ENCODE peak calls at places on chromosomes 13 and 19, in four cellular contexts. V, W, J and B are unnamed samples.
A peak's percentile ranks its signal among the peaks of the same experiment; 100 is the strongest.

GRCh38 chr13:51000576-51001260 is 91.1 kb downstream of the RNASEH2B start:
- DNase-seq in V (no peak), W (no peak), J (no peak), B (no peak)

GRCh38 chr19:53102186-53102585 is 1.0 kb downstream of the ZNF160 start:
- DNase-seq in V (no peak), W (no peak), J (peak; percentile 15), B (no peak)

GRCh38 chr13:71661921-71662320 is 205.1 kb downstream of the DACH1 start:
- DNase-seq in V (no peak), W (no peak), J (no peak), B (no peak)

GRCh38 chr19:42433503-42434260 is 6.5 kb upstream of the LIPE start:
- DNase-seq in V (peak; percentile 78), W (no peak), J (peak; percentile 70), B (no peak)

GRCh38 chr13:35179494-35179893 is 237.4 kb downstream of the NBEA start:
- DNase-seq in V (no peak), W (no peak), J (no peak), B (no peak)

GRCh38 chr19:8389891-8390616 is at the start of gene RAB11B:
- DNase-seq in V (peak; percentile 100), W (peak; percentile 100), J (peak; percentile 90), B (peak; percentile 94)

GRCh38 chr19:4121815-4122214 is 2.1 kb downstream of the MAP2K2 start:
- DNase-seq in V (no peak), W (no peak), J (no peak), B (no peak)

GRCh38 chr13:29750178-29750530 is 100.3 kb downstream of the UBL3 start:
- DNase-seq in V (no peak), W (no peak), J (no peak), B (no peak)

GRCh38 chr13:51814825-51815650 is 11.1 kb upstream of the DHRS12 start:
- DNase-seq in V (peak; percentile 79), W (no peak), J (peak; percentile 48), B (peak; percentile 62)

GRCh38 chr19:1650627-1651009 is 1.8 kb downstream of the TCF3 start:
- DNase-seq in V (no peak), W (no peak), J (peak; percentile 55), B (no peak)

GRCh38 chr13:75600371-75600770 is 35.8 kb upstream of the LMO7 start:
- DNase-seq in V (no peak), W (no peak), J (no peak), B (no peak)

GRCh38 chr13:101499406-101499805 is 46.9 kb downstream of the ITGBL1 start:
- DNase-seq in V (no peak), W (no peak), J (no peak), B (no peak)

GRCh38 chr19:20999731-21000352 is 20.6 kb upstream of the ZNF430 start:
- DNase-seq in V (no peak), W (peak; percentile 62), J (peak; percentile 75), B (peak; percentile 71)

GRCh38 chr19:47429140-47429793 is 9.9 kb upstream of the MEIS3 start:
- DNase-seq in V (no peak), W (no peak), J (no peak), B (no peak)

GRCh38 chr13:33997574-33997973 is 179.6 kb downstream of the RFC3 start:
- DNase-seq in V (no peak), W (no peak), J (no peak), B (no peak)

GRCh38 chr13:39461685-39462266 is 141.2 kb downstream of the LHFPL6 start:
- DNase-seq in V (no peak), W (no peak), J (no peak), B (no peak)

GRCh38 chr19:45958763-45959516 is 14.7 kb downstream of the NOVA2 start:
- DNase-seq in V (no peak), W (no peak), J (no peak), B (no peak)

GRCh38 chr19:38229585-38230073 is 5.6 kb upstream of the DPF1 start:
- DNase-seq in V (peak; percentile 14), W (no peak), J (peak; percentile 99), B (peak; percentile 85)

GRCh38 chr13:77028202-77028601 is 1.2 kb upstream of the FBXL3 start:
- DNase-seq in V (no peak), W (no peak), J (no peak), B (no peak)

GRCh38 chr13:64083396-64083795 is 2667.7 kb upstream of the PCDH20 start:
- DNase-seq in V (no peak), W (no peak), J (no peak), B (no peak)

GRCh38 chr19:17765069-17765618 is 13.9 kb downstream of the FCHO1 start:
- DNase-seq in V (peak; percentile 95), W (no peak), J (no peak), B (no peak)

GRCh38 chr19:21586341-21587116 is 81.1 kb downstream of the ZNF429 start:
- DNase-seq in V (no peak), W (no peak), J (no peak), B (no peak)

GRCh38 chr19:39038098-39038497 is 5.7 kb upstream of the FBXO27 start:
- DNase-seq in V (no peak), W (no peak), J (peak; percentile 76), B (no peak)

GRCh38 chr13:89361909-89362308 is 1690.7 kb downstream of the SLITRK5 start:
- DNase-seq in V (no peak), W (no peak), J (no peak), B (no peak)

GRCh38 chr19:12696366-12697335 is at the start of gene FBXW9:
- DNase-seq in V (peak; percentile 98), W (peak; percentile 84), J (peak; percentile 89), B (peak; percentile 99)

GRCh38 chr13:111920306-111920931 is 146.5 kb upstream of the SOX1 start:
- DNase-seq in V (no peak), W (no peak), J (no peak), B (no peak)

GRCh38 chr13:59305896-59306295 is 857.8 kb downstream of the DIAPH3 start:
- DNase-seq in V (no peak), W (no peak), J (no peak), B (no peak)

GRCh38 chr13:33340631-33341030 is 55.1 kb upstream of the STARD13 start:
- DNase-seq in V (peak; percentile 65), W (no peak), J (no peak), B (no peak)

GRCh38 chr13:41458939-41459753 is 1.8 kb downstream of the RGCC start:
- DNase-seq in V (peak; percentile 93), W (no peak), J (peak; percentile 48), B (peak; percentile 41)

GRCh38 chr19:8525401-8525684 is 11.4 kb upstream of the ZNF414 start:
- DNase-seq in V (no peak), W (no peak), J (no peak), B (no peak)

GRCh38 chr13:102846261-102847015 is 606 bp downstream of the ERCC5 start:
- DNase-seq in V (peak; percentile 83), W (no peak), J (no peak), B (no peak)

GRCh38 chr13:77386880-77387606 is 60.1 kb upstream of the MYCBP2 start:
- DNase-seq in V (peak; percentile 82), W (no peak), J (no peak), B (no peak)

GRCh38 chr13:94247890-94248289 is 231.6 kb downstream of the DCT start:
- DNase-seq in V (no peak), W (no peak), J (no peak), B (no peak)

GRCh38 chr13:109215377-109215776 is 571.0 kb downstream of the IRS2 start:
- DNase-seq in V (no peak), W (no peak), J (no peak), B (no peak)

DNA sequence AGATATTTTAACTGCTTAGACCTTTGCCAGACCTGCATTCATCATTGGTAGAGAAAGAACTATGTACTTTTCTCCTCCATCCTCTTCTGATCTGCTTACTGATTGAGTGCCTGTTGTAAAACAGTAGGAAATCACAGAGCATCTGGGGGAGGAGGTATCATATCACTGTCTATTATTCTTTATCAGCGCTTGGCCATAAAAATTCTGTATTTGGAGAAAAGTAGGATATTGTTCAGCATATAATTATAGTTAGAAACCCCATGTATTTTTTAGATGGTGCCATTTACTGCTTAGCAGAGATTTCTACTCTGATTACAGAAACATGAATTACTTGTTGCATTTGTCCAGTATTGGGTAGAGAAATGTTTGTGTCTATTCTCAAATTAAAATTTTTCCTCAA is 62.4 kb downstream of the URI1 start:
- DNase-seq in V (no peak), W (no peak), J (no peak), B (no peak)
- TF ChIP-seq SPI1 in V (no peak), W (no peak), J (no peak), B (no peak)

GRCh38 chr19:19531951-19532805 is 3.5 kb downstream of the YJEFN3 start:
- DNase-seq in V (peak; percentile 70), W (no peak), J (peak; percentile 80), B (peak; percentile 87)
- TF ChIP-seq POLR2AphosphoS5 in V (peak; percentile 20), W (no peak), J (no peak), B (no peak)

GRCh38 chr13:31046711-31047279 is 114.3 kb downstream of the TEX26 start:
- DNase-seq in V (no peak), W (no peak), J (no peak), B (no peak)

GRCh38 chr13:31049833-31050232 is 111.9 kb downstream of the HSPH1 start:
- DNase-seq in V (no peak), W (no peak), J (no peak), B (no peak)

GRCh38 chr13:31050486-31051400 is 111.0 kb downstream of the HSPH1 start:
- DNase-seq in V (peak; percentile 67), W (no peak), J (peak; percentile 37), B (no peak)

GRCh38 chr13:31049083-31049482 is 112.6 kb downstream of the HSPH1 start:
- DNase-seq in V (no peak), W (no peak), J (no peak), B (no peak)

DNA sequence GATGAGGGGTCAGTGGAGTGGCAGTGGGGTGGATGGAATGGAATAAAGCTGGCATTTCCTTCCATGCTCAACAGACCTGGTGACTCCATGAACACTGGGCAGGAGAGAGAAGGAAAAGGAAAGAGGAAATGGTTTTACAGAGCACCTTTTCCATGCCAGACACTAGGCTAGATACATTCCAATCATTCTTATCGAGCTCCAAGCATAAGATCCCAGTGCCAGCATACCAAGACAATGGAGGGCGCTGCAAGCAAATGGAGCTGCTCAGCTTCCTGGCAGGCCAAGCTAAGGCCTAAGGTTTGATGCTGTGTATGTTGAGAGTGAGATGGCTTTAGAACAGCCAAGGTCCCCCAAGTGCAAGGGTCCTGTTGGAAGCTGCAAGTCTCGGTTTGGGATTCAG is 113.2 kb downstream of the HSPH1 start:
- DNase-seq in V (no peak), W (no peak), J (no peak), B (no peak)
- TF ChIP-seq SPI1 in V (no peak), W (no peak), J (no peak), B (no peak)

GRCh38 chr19:44677019-44677809 is 5.9 kb downstream of the CEACAM19 start:
- DNase-seq in V (peak; percentile 52), W (no peak), J (peak; percentile 79), B (no peak)
- TF ChIP-seq POLR2AphosphoS5 in V (no peak), W (no peak), J (no peak), B (no peak)

GRCh38 chr19:609001-609340 is 19.3 kb downstream of the HCN2 start:
- DNase-seq in V (peak; percentile 75), W (no peak), J (no peak), B (no peak)

GRCh38 chr19:610071-610800 is 20.6 kb downstream of the HCN2 start:
- DNase-seq in V (peak; percentile 67), W (no peak), J (no peak), B (no peak)

GRCh38 chr19:612941-613340 is 20.4 kb downstream of the POLRMT start:
- DNase-seq in V (no peak), W (no peak), J (no peak), B (no peak)

GRCh38 chr19:611506-611869 is 21.8 kb downstream of the HCN2 start:
- DNase-seq in V (no peak), W (no peak), J (no peak), B (no peak)

GRCh38 chr19:610801-611505 is 21.3 kb downstream of the HCN2 start:
- DNase-seq in V (peak; percentile 60), W (no peak), J (peak; percentile 84), B (peak; percentile 78)
- TF ChIP-seq SPI1 in V (no peak), W (no peak), J (no peak), B (no peak)